ENCODE peak calls at places on chromosomes 16 and 17, in five cellular contexts. J, W, R, N and O are unnamed samples.

GRCh38 chr17:73956595-73957465 is 246.6 kb upstream of the RPL38 start:
- DNase-seq in J (peak; percentile 75), W (peak; percentile 90), R (no peak), N (peak; percentile 66), O (peak; percentile 51)

GRCh38 chr16:89884041-89884421 is 10.6 kb downstream of the TCF25 start:
- DNase-seq in J (no peak), W (no peak), R (no peak), N (no peak), O (no peak)

GRCh38 chr16:87032554-87032953 is 284.6 kb downstream of the C16orf95 start:
- DNase-seq in J (no peak), W (no peak), R (no peak), N (no peak), O (no peak)

GRCh38 chr17:7763919-7764318 is 46.4 kb downstream of the DNAH2 start:
- DNase-seq in J (no peak), W (no peak), R (no peak), N (no peak), O (no peak)

GRCh38 chr16:2764718-2765117 is 12.3 kb downstream of the SRRM2 start:
- DNase-seq in J (no peak), W (no peak), R (no peak), N (no peak), O (peak; percentile 15)

GRCh38 chr17:11535231-11535630 is 63.0 kb upstream of the DNAH9 start:
- DNase-seq in J (no peak), W (no peak), R (no peak), N (no peak), O (no peak)

GRCh38 chr17:45680360-45680759 is 103.8 kb upstream of the CRHR1 start:
- DNase-seq in J (no peak), W (no peak), R (no peak), N (no peak), O (no peak)

GRCh38 chr17:46264456-46265198 is 30.3 kb upstream of the LRRC37A start:
- DNase-seq in J (peak; percentile 20), W (no peak), R (peak; percentile 74), N (peak; percentile 97), O (no peak)

GRCh38 chr17:74450925-74451403 is 15.5 kb upstream of the CD300A start:
- DNase-seq in J (no peak), W (no peak), R (no peak), N (no peak), O (no peak)

GRCh38 chr17:78802459-78802858 is 20.4 kb upstream of the CYTH1 start:
- DNase-seq in J (no peak), W (no peak), R (no peak), N (no peak), O (peak; percentile 39)

GRCh38 chr17:62892870-62893338 is 73.1 kb upstream of the TANC2 start:
- DNase-seq in J (no peak), W (no peak), R (peak; percentile 54), N (peak; percentile 99), O (no peak)

GRCh38 chr17:48131216-48131824 is 23.8 kb downstream of the SNX11 start:
- DNase-seq in J (peak; percentile 74), W (peak; percentile 93), R (no peak), N (peak; percentile 96), O (no peak)

GRCh38 chr16:71276589-71277334 is 12.4 kb downstream of the CMTR2 start:
- DNase-seq in J (peak; percentile 33), W (no peak), R (no peak), N (no peak), O (no peak)

GRCh38 chr17:38590988-38591758 is 14.6 kb downstream of the SRCIN1 start:
- DNase-seq in J (no peak), W (peak; percentile 24), R (no peak), N (peak; percentile 62), O (peak; percentile 91)

GRCh38 chr17:83014297-83014696 is 65.1 kb upstream of the METRNL start:
- DNase-seq in J (no peak), W (no peak), R (no peak), N (no peak), O (no peak)

GRCh38 chr16:75251280-75252048 is at the start of gene BCAR1:
- DNase-seq in J (peak; percentile 96), W (peak; percentile 97), R (no peak), N (peak; percentile 77), O (peak; percentile 97)

GRCh38 chr16:48393843-48394703 is 8.9 kb upstream of the SIAH1 start:
- DNase-seq in J (peak; percentile 28), W (no peak), R (no peak), N (no peak), O (no peak)

DNA sequence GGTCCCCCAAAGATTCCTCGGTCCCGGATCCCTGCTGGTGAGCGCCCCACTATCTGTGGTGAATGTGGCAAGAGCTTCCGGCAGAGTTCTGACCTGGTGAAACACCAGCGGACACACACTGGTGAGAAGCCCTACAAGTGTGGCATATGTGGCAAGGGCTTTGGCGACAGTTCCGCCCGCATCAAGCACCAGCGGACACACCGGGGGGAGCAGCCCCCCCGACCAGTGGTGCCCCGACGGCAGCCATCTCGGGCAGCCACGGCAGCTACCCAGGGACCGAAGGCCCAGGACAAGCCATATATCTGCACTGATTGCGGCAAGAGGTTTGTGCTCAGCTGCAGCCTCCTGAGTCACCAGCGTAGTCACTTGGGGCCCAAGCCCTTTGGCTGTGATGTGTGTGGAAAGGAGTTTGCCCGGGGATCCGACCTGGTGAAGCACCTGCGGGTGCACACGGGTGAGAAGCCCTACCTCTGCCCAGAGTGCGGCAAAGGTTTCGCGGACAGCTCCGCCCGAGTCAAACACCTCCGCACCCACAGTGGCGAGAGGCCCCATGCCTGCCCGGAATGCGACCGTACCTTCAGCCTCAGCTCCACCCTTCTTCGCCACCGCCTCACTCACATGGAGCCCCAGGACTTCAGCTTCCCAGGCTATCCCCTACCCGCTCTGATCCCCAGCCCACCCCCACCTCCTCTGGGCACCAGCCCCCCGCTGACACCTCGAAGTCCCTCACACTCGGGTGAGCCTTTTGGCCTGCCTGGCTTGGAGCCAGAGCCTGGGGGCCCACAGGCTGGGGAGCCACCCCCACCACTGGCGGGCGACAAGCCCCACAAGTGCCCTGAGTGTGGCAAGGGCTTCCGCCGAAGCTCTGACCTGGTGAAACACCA is 2.8 kb downstream of the ZNF48 start:
- DNase-seq in J (no peak), W (no peak), R (no peak), N (no peak), O (no peak)
- H3K27ac ChIP-seq in J (no peak overlapping the region), W (no peak overlapping the region), R (no peak overlapping the region), N (no peak overlapping the region), O (no peak overlapping the region)

DNA sequence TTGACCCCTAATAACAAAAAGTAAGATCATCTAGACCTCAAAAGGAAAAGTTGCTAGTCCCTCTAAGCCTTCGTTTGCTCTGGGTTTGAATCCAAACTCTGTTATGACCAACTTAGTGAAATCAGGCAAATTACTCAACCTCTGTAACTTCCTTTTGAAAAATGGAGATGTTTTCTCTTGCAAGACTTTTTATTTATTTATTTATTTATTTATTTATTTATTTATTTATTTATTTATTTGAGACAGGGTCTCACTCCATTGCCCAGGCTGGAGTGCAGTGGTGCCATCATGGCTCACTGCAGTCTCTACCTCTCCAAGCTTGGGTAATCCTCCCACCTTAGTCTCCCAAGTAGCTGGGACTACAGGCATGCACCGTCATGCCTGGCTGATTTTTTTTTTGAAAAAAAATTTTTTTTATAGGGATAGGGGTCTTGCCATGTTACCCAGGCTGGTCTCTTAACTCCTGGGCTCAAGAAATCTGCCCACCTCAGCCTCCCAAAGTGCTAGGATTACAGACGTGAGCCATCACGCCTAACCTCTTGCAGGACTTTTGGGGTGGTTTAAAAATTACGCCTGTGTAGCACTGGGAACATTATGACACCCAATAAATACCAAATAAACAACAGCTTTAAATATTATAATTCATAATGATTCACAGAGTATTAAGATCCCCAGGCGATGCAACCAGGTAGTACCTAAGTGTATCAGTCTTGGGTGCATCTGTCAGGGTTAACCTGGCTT is 63.4 kb downstream of the PITPNC1 start:
- DNase-seq in J (no peak), W (no peak), R (no peak), N (no peak), O (no peak)
- H3K9ac ChIP-seq in J (no peak overlapping the region), W (no peak overlapping the region), R (no peak overlapping the region), N (peak overlapping the region; percentile 80), O (no peak overlapping the region)

DNA sequence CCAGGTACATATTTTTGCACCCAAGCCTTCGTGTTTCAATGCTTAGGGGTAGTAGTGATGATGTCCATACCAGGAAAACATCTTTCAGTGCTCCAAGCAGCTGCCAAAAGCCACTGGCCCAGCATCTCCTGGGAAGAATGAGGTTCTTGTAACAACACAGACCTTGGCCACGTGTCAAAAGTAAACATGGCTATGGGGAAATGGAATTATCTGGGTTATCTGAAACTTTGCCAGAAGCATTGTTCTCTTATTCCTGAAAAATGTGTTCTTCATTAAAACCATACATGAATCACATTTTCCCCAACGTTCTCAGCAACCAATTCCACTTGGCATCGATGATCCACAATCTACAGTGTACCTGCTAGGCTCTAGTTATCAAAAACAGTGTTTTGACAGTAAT is 524.2 kb upstream of the EEF2KMT start:
- DNase-seq in J (no peak), W (no peak), R (no peak), N (no peak), O (no peak)
- TF ChIP-seq CTCF in J (no peak), W (no peak), R (no peak), N (no peak), O (no peak)

GRCh38 chr16:9306753-9307152 is 215.3 kb downstream of the HAPSTR1 start:
- DNase-seq in J (no peak), W (no peak), R (no peak), N (no peak), O (no peak)
- H3K27ac ChIP-seq in J (no peak overlapping the region), W (no peak overlapping the region), R (no peak overlapping the region), N (no peak overlapping the region), O (no peak overlapping the region)

GRCh38 chr17:29579866-29580771 is 9.3 kb downstream of the GIT1 start:
- DNase-seq in J (peak; percentile 78), W (peak; percentile 89), R (no peak), N (peak; percentile 82), O (peak; percentile 93)

GRCh38 chr17:29582767-29583166 is 6.7 kb downstream of the GIT1 start:
- DNase-seq in J (no peak), W (no peak), R (no peak), N (no peak), O (no peak)

GRCh38 chr17:29582254-29582765 is 7.1 kb downstream of the GIT1 start:
- DNase-seq in J (no peak), W (no peak), R (no peak), N (no peak), O (peak; percentile 29)

GRCh38 chr17:29583324-29584248 is 5.9 kb downstream of the GIT1 start:
- DNase-seq in J (no peak), W (no peak), R (peak; percentile 91), N (no peak), O (no peak)

GRCh38 chr17:29581583-29582253 is 7.7 kb downstream of the GIT1 start:
- DNase-seq in J (no peak), W (no peak), R (no peak), N (no peak), O (peak; percentile 73)
- H3K9ac ChIP-seq in J (no peak overlapping the region), W (no peak overlapping the region), R (peak overlapping the region; percentile 4), N (no peak overlapping the region), O (no peak overlapping the region)

DNA sequence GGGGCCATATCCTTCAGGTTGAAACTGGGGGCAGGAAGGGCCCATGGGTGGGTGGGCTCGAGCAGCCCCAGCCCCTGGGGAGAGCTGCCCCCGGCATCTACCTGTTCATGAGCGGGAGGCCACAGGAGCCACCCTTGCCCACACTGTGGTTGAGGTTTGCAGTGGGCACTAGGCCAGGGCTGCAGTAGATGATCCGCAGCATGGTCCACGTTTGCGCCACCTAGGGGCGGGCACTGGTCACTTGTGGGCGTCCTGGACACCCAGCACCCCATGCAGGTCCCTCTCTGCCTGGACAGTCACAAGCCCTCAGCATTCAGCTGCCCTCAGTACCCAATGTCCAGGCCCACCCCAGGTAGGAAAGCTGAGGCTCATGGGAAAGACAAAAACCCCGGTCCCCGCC is 1.8 kb upstream of the JMJD8 start:
- DNase-seq in J (no peak), W (peak; percentile 65), R (no peak), N (peak; percentile 40), O (no peak)
- TF ChIP-seq CTCF in J (peak; percentile 48), W (peak; percentile 59), R (peak; percentile 72), N (peak; percentile 57), O (no peak)

GRCh38 chr17:59830007-59830630 is 62.6 kb downstream of the TUBD1 start:
- DNase-seq in J (no peak), W (no peak), R (no peak), N (peak; percentile 49), O (peak; percentile 50)
- H3K27ac ChIP-seq in J (peak overlapping the region; percentile 91), W (no peak overlapping the region), R (peak overlapping the region; percentile 95), N (peak overlapping the region; percentile 96), O (peak overlapping the region; percentile 75)